ENCODE peak calls at places on chromosome 18, in nine cellular contexts. M is anterior cingulate cortex, A is germinal center, B is astrocyte of the cerebellum, Z is AG04449, J is hypothalamus, T is pancreas, R is EL, Y is NCI-H69. N is an unnamed sample.

GRCh38 chr18:7237670-7238272 is 6.9 kb downstream of the LRRC30 start:
- DNase-seq in T (no peak), M (no peak), Z (no peak), A (no peak), R (no peak), J (no peak), B (no peak), Y (no peak), N (peak)

GRCh38 chr18:25832008-25832604 is 258.3 kb downstream of the SS18 start:
- DNase-seq in Y (peak), B (peak), Z (no peak), J (peak), R (peak), T (no peak), A (peak), M (peak), N (peak)

GRCh38 chr18:9846162-9846915 is 39.4 kb upstream of the TXNDC2 start:
- DNase-seq in J (no peak), Z (no peak), B (peak), T (no peak), Y (no peak), R (no peak), A (no peak), M (no peak), N (no peak)

GRCh38 chr18:79217979-79218604 is 148.9 kb downstream of the ATP9B start:
- DNase-seq in R (no peak), Z (no peak), A (no peak), T (no peak), Y (no peak), B (no peak), M (no peak), J (no peak), N (no peak)

GRCh38 chr18:65746936-65747335 is 3.9 kb upstream of the CDH7 start:
- DNase-seq in Z (no peak), T (no peak), Y (no peak), R (no peak), J (no peak), B (no peak), M (no peak), A (no peak), N (no peak)

GRCh38 chr18:23114911-23115310 is 20.4 kb upstream of the CABLES1 start:
- DNase-seq in B (no peak), R (no peak), T (no peak), J (no peak), Y (no peak), A (no peak), Z (no peak), M (no peak), N (no peak)

GRCh38 chr18:5294113-5294617 is 1.4 kb downstream of the ZBTB14 start:
- DNase-seq in Z (no peak), R (peak), A (no peak), M (no peak), J (peak), Y (no peak), B (no peak), T (peak), N (peak)

GRCh38 chr18:34807106-34807796 is 97.2 kb downstream of the DTNA start:
- DNase-seq in Z (no peak), A (no peak), J (no peak), B (no peak), M (no peak), T (no peak), Y (peak), R (no peak), N (no peak)

GRCh38 chr18:34661464-34662087 is 48.5 kb upstream of the DTNA start:
- DNase-seq in J (no peak), M (no peak), Z (no peak), Y (peak), B (peak), A (peak), R (peak), T (no peak), N (no peak)

GRCh38 chr18:76808561-76808960 is 13.8 kb upstream of the ZNF236 start:
- DNase-seq in Y (no peak), Z (no peak), R (no peak), M (no peak), B (no peak), T (no peak), A (no peak), J (no peak), N (no peak)

GRCh38 chr18:11747731-11748130 is 58.7 kb downstream of the GNAL start:
- DNase-seq in A (no peak), B (no peak), Z (no peak), J (no peak), R (no peak), T (no peak), Y (peak), M (no peak), N (no peak)

GRCh38 chr18:8999872-9000271 is 102.6 kb upstream of the NDUFV2 start:
- DNase-seq in B (no peak), M (no peak), T (no peak), J (no peak), R (no peak), Z (no peak), A (no peak), Y (peak), N (no peak)

GRCh38 chr18:48446582-48447225 is 37.5 kb upstream of the ZBTB7C start:
- DNase-seq in M (peak), Z (peak), R (peak), T (peak), J (peak), A (peak), Y (peak), B (peak), N (peak)

GRCh38 chr18:49562481-49563129 is 748 bp downstream of the LIPG start:
- DNase-seq in Y (no peak), J (no peak), B (no peak), Z (no peak), M (no peak), T (no peak), R (no peak), A (no peak), N (peak)

GRCh38 chr18:63540131-63540530 is 2.0 kb upstream of the SERPINB12 start:
- DNase-seq in R (peak), T (no peak), A (no peak), M (no peak), Y (no peak), Z (peak), J (no peak), B (no peak), N (no peak)

GRCh38 chr18:25066536-25066935 is 285.4 kb downstream of the ZNF521 start:
- DNase-seq in B (peak), Z (no peak), Y (no peak), J (no peak), R (no peak), A (no peak), T (no peak), M (no peak), N (no peak)

GRCh38 chr18:22342625-22343024 is 75.1 kb downstream of the CTAGE1 start:
- DNase-seq in Z (no peak), A (no peak), J (no peak), Y (no peak), B (peak), M (no peak), R (peak), T (no peak), N (peak)

GRCh38 chr18:9869713-9870430 is 15.9 kb upstream of the TXNDC2 start:
- DNase-seq in Y (peak), B (no peak), A (no peak), M (no peak), J (no peak), Z (no peak), R (peak), T (no peak), N (no peak)

GRCh38 chr18:37270046-37270665 is 295.4 kb downstream of the CELF4 start:
- DNase-seq in M (no peak), T (no peak), A (no peak), Y (no peak), R (peak), Z (no peak), J (peak), B (peak), N (peak)

GRCh38 chr18:3875376-3875775 is 425.4 kb downstream of the TGIF1 start:
- DNase-seq in J (no peak), M (no peak), A (no peak), Y (peak), Z (no peak), R (no peak), T (no peak), B (no peak), N (no peak)

GRCh38 chr18:70288851-70289328 is at the start of gene SOCS6:
- DNase-seq in M (peak), R (peak), T (peak), J (peak), B (peak), Y (peak), A (peak), Z (no peak), N (peak)

GRCh38 chr18:41858761-41859555 is 96.1 kb upstream of the PIK3C3 start:
- DNase-seq in M (no peak), Z (no peak), T (no peak), J (no peak), B (no peak), A (no peak), Y (no peak), R (no peak), N (no peak)

GRCh38 chr18:58454406-58455061 is 174.4 kb downstream of the ALPK2 start:
- DNase-seq in R (peak), T (no peak), B (no peak), Z (no peak), J (no peak), Y (no peak), A (no peak), M (no peak), N (no peak)

GRCh38 chr18:46034230-46034629 is 37.8 kb downstream of the PSTPIP2 start:
- DNase-seq in R (no peak), B (peak), A (no peak), T (no peak), Y (no peak), J (no peak), M (no peak), Z (no peak), N (no peak)

GRCh38 chr18:26405190-26405781 is 143.1 kb downstream of the KCTD1 start:
- DNase-seq in A (no peak), Y (peak), T (peak), J (peak), R (peak), Z (no peak), B (no peak), M (no peak), N (peak)

GRCh38 chr18:32026491-32027086 is 8.0 kb downstream of the RNF125 start:
- DNase-seq in R (no peak), A (no peak), T (no peak), J (no peak), M (no peak), B (no peak), Y (no peak), Z (no peak), N (no peak)

GRCh38 chr18:42053188-42053781 is 98.3 kb downstream of the PIK3C3 start:
- DNase-seq in M (peak), J (peak), B (peak), Y (peak), T (no peak), R (peak), A (peak), Z (no peak), N (peak)

GRCh38 chr18:29660777-29661176 is 1381.8 kb downstream of the DSC3 start:
- DNase-seq in Y (no peak), J (no peak), T (no peak), Z (no peak), B (no peak), R (no peak), M (no peak), A (no peak), N (no peak)

GRCh38 chr18:59478591-59478990 is 119.5 kb upstream of the LMAN1 start:
- DNase-seq in B (no peak), J (no peak), Z (no peak), M (no peak), T (no peak), A (no peak), Y (no peak), R (peak), N (no peak)

GRCh38 chr18:45014047-45014501 is 333.4 kb downstream of the SETBP1 start:
- DNase-seq in R (peak), M (peak), Y (peak), B (peak), T (no peak), J (no peak), A (no peak), Z (peak), N (no peak)

GRCh38 chr18:21740724-21741510 is at the start of gene MIB1:
- DNase-seq in R (peak), J (peak), T (peak), Y (peak), Z (no peak), A (peak), M (peak), B (peak), N (peak)

GRCh38 chr18:48781041-48781989 is 169.4 kb downstream of the SMAD7 start:
- DNase-seq in Z (no peak), R (no peak), J (peak), B (no peak), Y (peak), M (peak), T (peak), A (no peak), N (peak)

GRCh38 chr18:70415823-70416488 is 127.1 kb downstream of the SOCS6 start:
- DNase-seq in Y (peak), A (no peak), M (no peak), J (no peak), Z (no peak), T (no peak), B (no peak), R (no peak), N (no peak)

N was measured in thyroid gland.